ENCODE peak calls at places on chromosomes 2 and 18, in eight cellular contexts. One of them, this sample, is unnamed. For H3K36me3, the result is how much of the 10 kb centered on the place peaks cover.

GRCh38 chr2:198883604-198884003 is 574.1 kb downstream of the SATB2 start:
- DNase-seq in body of pancreas: no peak
- DNase-seq in fibroblast of lung: peak
- DNase-seq in tibial nerve: no peak
- DNase-seq in WERI-Rb-1: no peak
- DNase-seq in OCI-LY7: no peak
- DNase-seq in PC-3: no peak
- DNase-seq in HCT116: no peak
- DNase-seq in this sample: no peak

GRCh38 chr2:120564213-120565094 is 171.2 kb upstream of the GLI2 start:
- DNase-seq in tibial nerve: no peak
- DNase-seq in body of pancreas: no peak
- DNase-seq in OCI-LY7: no peak
- DNase-seq in PC-3: no peak
- DNase-seq in HCT116: no peak
- DNase-seq in WERI-Rb-1: peak
- DNase-seq in fibroblast of lung: no peak
- DNase-seq in this sample: no peak

GRCh38 chr2:152425765-152426710 is 91.1 kb downstream of the FMNL2 start:
- DNase-seq in PC-3: no peak
- DNase-seq in body of pancreas: no peak
- DNase-seq in OCI-LY7: no peak
- DNase-seq in WERI-Rb-1: no peak
- DNase-seq in HCT116: no peak
- DNase-seq in tibial nerve: no peak
- DNase-seq in fibroblast of lung: peak
- DNase-seq in this sample: no peak

GRCh38 chr2:8152392-8153257 is 529.2 kb upstream of the ID2 start:
- DNase-seq in OCI-LY7: peak
- DNase-seq in WERI-Rb-1: no peak
- DNase-seq in HCT116: no peak
- DNase-seq in fibroblast of lung: no peak
- DNase-seq in body of pancreas: no peak
- DNase-seq in PC-3: no peak
- DNase-seq in tibial nerve: no peak
- DNase-seq in this sample: no peak

GRCh38 chr18:28088477-28088876 is 88.5 kb downstream of the CDH2 start:
- DNase-seq in PC-3: no peak
- DNase-seq in fibroblast of lung: no peak
- DNase-seq in body of pancreas: no peak
- DNase-seq in HCT116: no peak
- DNase-seq in tibial nerve: no peak
- DNase-seq in OCI-LY7: no peak
- DNase-seq in WERI-Rb-1: no peak
- DNase-seq in this sample: no peak

GRCh38 chr18:76610933-76611749 is 116.1 kb upstream of the ZNF516 start:
- DNase-seq in WERI-Rb-1: no peak
- DNase-seq in body of pancreas: no peak
- DNase-seq in PC-3: no peak
- DNase-seq in tibial nerve: no peak
- DNase-seq in fibroblast of lung: peak
- DNase-seq in HCT116: no peak
- DNase-seq in OCI-LY7: no peak
- DNase-seq in this sample: peak

GRCh38 chr2:233165895-233166661 is 85.4 kb upstream of the ATG16L1 start:
- DNase-seq in WERI-Rb-1: no peak
- DNase-seq in fibroblast of lung: peak
- DNase-seq in tibial nerve: peak
- DNase-seq in PC-3: peak
- DNase-seq in body of pancreas: no peak
- DNase-seq in HCT116: no peak
- DNase-seq in OCI-LY7: no peak
- DNase-seq in this sample: peak

GRCh38 chr2:49687873-49688272 is 533.6 kb upstream of the FSHR start:
- DNase-seq in OCI-LY7: peak
- DNase-seq in fibroblast of lung: no peak
- DNase-seq in body of pancreas: no peak
- DNase-seq in tibial nerve: no peak
- DNase-seq in HCT116: no peak
- DNase-seq in PC-3: peak
- DNase-seq in WERI-Rb-1: no peak
- DNase-seq in this sample: no peak

GRCh38 chr18:49646864-49647263 is 85.0 kb downstream of the LIPG start:
- DNase-seq in OCI-LY7: no peak
- DNase-seq in HCT116: no peak
- DNase-seq in WERI-Rb-1: no peak
- DNase-seq in PC-3: no peak
- DNase-seq in fibroblast of lung: no peak
- DNase-seq in body of pancreas: no peak
- DNase-seq in tibial nerve: no peak
- DNase-seq in this sample: no peak

GRCh38 chr2:121088251-121089004 is 196.6 kb downstream of the TFCP2L1 start:
- DNase-seq in body of pancreas: no peak
- DNase-seq in PC-3: no peak
- DNase-seq in WERI-Rb-1: no peak
- DNase-seq in OCI-LY7: no peak
- DNase-seq in fibroblast of lung: no peak
- DNase-seq in HCT116: no peak
- DNase-seq in tibial nerve: no peak
- DNase-seq in this sample: no peak

GRCh38 chr2:231640646-231641111 is 48.0 kb downstream of the TEX44 start:
- DNase-seq in tibial nerve: no peak
- DNase-seq in PC-3: peak
- DNase-seq in fibroblast of lung: peak
- DNase-seq in WERI-Rb-1: no peak
- DNase-seq in HCT116: peak
- DNase-seq in OCI-LY7: no peak
- DNase-seq in body of pancreas: no peak
- DNase-seq in this sample: peak

GRCh38 chr2:101803945-101804696 is 106.6 kb downstream of the MAP4K4 start:
- DNase-seq in OCI-LY7: no peak
- DNase-seq in fibroblast of lung: no peak
- DNase-seq in body of pancreas: no peak
- DNase-seq in HCT116: no peak
- DNase-seq in WERI-Rb-1: peak
- DNase-seq in PC-3: no peak
- DNase-seq in tibial nerve: no peak
- DNase-seq in this sample: no peak

GRCh38 chr2:120768112-120769048 is 32.7 kb downstream of the GLI2 start:
- DNase-seq in fibroblast of lung: no peak
- DNase-seq in body of pancreas: no peak
- DNase-seq in PC-3: no peak
- DNase-seq in WERI-Rb-1: no peak
- DNase-seq in HCT116: no peak
- DNase-seq in tibial nerve: no peak
- DNase-seq in OCI-LY7: no peak
- DNase-seq in this sample: no peak

GRCh38 chr2:54966165-54966819 is 84.0 kb downstream of the RTN4 start:
- DNase-seq in body of pancreas: no peak
- DNase-seq in tibial nerve: no peak
- DNase-seq in WERI-Rb-1: no peak
- DNase-seq in PC-3: peak
- DNase-seq in HCT116: no peak
- DNase-seq in fibroblast of lung: no peak
- DNase-seq in OCI-LY7: no peak
- DNase-seq in this sample: no peak

GRCh38 chr2:54962511-54962910 is 87.7 kb downstream of the RTN4 start:
- DNase-seq in HCT116: no peak
- DNase-seq in tibial nerve: no peak
- DNase-seq in OCI-LY7: no peak
- DNase-seq in WERI-Rb-1: no peak
- DNase-seq in body of pancreas: no peak
- DNase-seq in fibroblast of lung: no peak
- DNase-seq in PC-3: no peak
- DNase-seq in this sample: no peak

GRCh38 chr2:54965425-54965824 is 84.8 kb downstream of the RTN4 start:
- DNase-seq in HCT116: no peak
- DNase-seq in body of pancreas: no peak
- DNase-seq in OCI-LY7: no peak
- DNase-seq in PC-3: no peak
- DNase-seq in tibial nerve: no peak
- DNase-seq in WERI-Rb-1: no peak
- DNase-seq in fibroblast of lung: no peak
- DNase-seq in this sample: no peak

GRCh38 chr2:54962935-54963334 is 87.3 kb downstream of the RTN4 start:
- DNase-seq in OCI-LY7: no peak
- DNase-seq in body of pancreas: no peak
- DNase-seq in fibroblast of lung: no peak
- DNase-seq in PC-3: no peak
- DNase-seq in HCT116: no peak
- DNase-seq in tibial nerve: no peak
- DNase-seq in WERI-Rb-1: no peak
- DNase-seq in this sample: no peak

GRCh38 chr2:54964271-54964670 is 86.0 kb downstream of the RTN4 start:
- DNase-seq in body of pancreas: no peak
- DNase-seq in fibroblast of lung: peak
- DNase-seq in tibial nerve: no peak
- DNase-seq in PC-3: peak
- DNase-seq in OCI-LY7: no peak
- DNase-seq in WERI-Rb-1: no peak
- DNase-seq in HCT116: no peak
- DNase-seq in this sample: no peak
- H3K4me3 ChIP-seq in body of pancreas: no peak
- H3K4me3 ChIP-seq in fibroblast of lung: no peak
- H3K4me3 ChIP-seq in tibial nerve: no peak
- H3K4me3 ChIP-seq in PC-3: no peak
- H3K4me3 ChIP-seq in OCI-LY7: no peak
- H3K4me3 ChIP-seq in WERI-Rb-1: no peak
- H3K4me3 ChIP-seq in HCT116: no peak
- H3K4me3 ChIP-seq in this sample: no peak

GRCh38 chr2:177721815-177722552 is 329.4 kb downstream of the AGPS start:
- DNase-seq in fibroblast of lung: no peak
- DNase-seq in WERI-Rb-1: no peak
- DNase-seq in tibial nerve: no peak
- DNase-seq in body of pancreas: no peak
- DNase-seq in OCI-LY7: no peak
- DNase-seq in HCT116: no peak
- DNase-seq in PC-3: no peak
- DNase-seq in this sample: no peak

GRCh38 chr2:177726853-177727465 is 334.4 kb downstream of the AGPS start:
- DNase-seq in PC-3: no peak
- DNase-seq in WERI-Rb-1: no peak
- DNase-seq in OCI-LY7: no peak
- DNase-seq in body of pancreas: no peak
- DNase-seq in HCT116: no peak
- DNase-seq in tibial nerve: no peak
- DNase-seq in fibroblast of lung: no peak
- DNase-seq in this sample: no peak

GRCh38 chr2:177727577-177728351 is 335.2 kb downstream of the AGPS start:
- DNase-seq in PC-3: no peak
- DNase-seq in tibial nerve: no peak
- DNase-seq in OCI-LY7: no peak
- DNase-seq in body of pancreas: no peak
- DNase-seq in HCT116: no peak
- DNase-seq in fibroblast of lung: no peak
- DNase-seq in WERI-Rb-1: peak
- DNase-seq in this sample: no peak

GRCh38 chr2:177721087-177721486 is 328.5 kb downstream of the AGPS start:
- DNase-seq in WERI-Rb-1: no peak
- DNase-seq in HCT116: no peak
- DNase-seq in body of pancreas: no peak
- DNase-seq in tibial nerve: no peak
- DNase-seq in fibroblast of lung: no peak
- DNase-seq in OCI-LY7: no peak
- DNase-seq in PC-3: no peak
- DNase-seq in this sample: no peak

GRCh38 chr2:177724398-177725287 is 332.1 kb downstream of the AGPS start:
- DNase-seq in OCI-LY7: peak
- DNase-seq in fibroblast of lung: peak
- DNase-seq in WERI-Rb-1: peak
- DNase-seq in tibial nerve: peak
- DNase-seq in HCT116: peak
- DNase-seq in body of pancreas: peak
- DNase-seq in PC-3: peak
- DNase-seq in this sample: peak
- H3K36me3 ChIP-seq in OCI-LY7: under half
- H3K36me3 ChIP-seq in fibroblast of lung: under half
- H3K36me3 ChIP-seq in WERI-Rb-1: under half
- H3K36me3 ChIP-seq in tibial nerve: under half
- H3K36me3 ChIP-seq in HCT116: under half
- H3K36me3 ChIP-seq in body of pancreas: under half
- H3K36me3 ChIP-seq in PC-3: under half
- H3K36me3 ChIP-seq in this sample: under half

GRCh38 chr2:96413067-96413722 is 77.6 kb downstream of the NCAPH start:
- DNase-seq in PC-3: peak
- DNase-seq in OCI-LY7: no peak
- DNase-seq in fibroblast of lung: peak
- DNase-seq in body of pancreas: no peak
- DNase-seq in WERI-Rb-1: no peak
- DNase-seq in tibial nerve: no peak
- DNase-seq in HCT116: no peak
- DNase-seq in this sample: peak
- TF ChIP-seq CTCF in PC-3: peak
- TF ChIP-seq CTCF in OCI-LY7: no peak
- TF ChIP-seq CTCF in fibroblast of lung: no peak
- TF ChIP-seq CTCF in body of pancreas: no peak
- TF ChIP-seq CTCF in WERI-Rb-1: no peak
- TF ChIP-seq CTCF in tibial nerve: no peak
- TF ChIP-seq CTCF in HCT116: no peak
- TF ChIP-seq CTCF in this sample: no peak

GRCh38 chr18:63895190-63895589 is 7.7 kb downstream of the SERPINB2 start:
- DNase-seq in HCT116: no peak
- DNase-seq in body of pancreas: no peak
- DNase-seq in PC-3: no peak
- DNase-seq in WERI-Rb-1: no peak
- DNase-seq in OCI-LY7: no peak
- DNase-seq in tibial nerve: no peak
- DNase-seq in fibroblast of lung: no peak
- DNase-seq in this sample: no peak

GRCh38 chr18:63899206-63899605 is 8.6 kb upstream of the SERPINB10 start:
- DNase-seq in body of pancreas: no peak
- DNase-seq in PC-3: no peak
- DNase-seq in fibroblast of lung: no peak
- DNase-seq in OCI-LY7: no peak
- DNase-seq in HCT116: no peak
- DNase-seq in tibial nerve: no peak
- DNase-seq in WERI-Rb-1: no peak
- DNase-seq in this sample: no peak

GRCh38 chr18:63894367-63894766 is 6.9 kb downstream of the SERPINB2 start:
- DNase-seq in PC-3: no peak
- DNase-seq in fibroblast of lung: no peak
- DNase-seq in tibial nerve: no peak
- DNase-seq in HCT116: no peak
- DNase-seq in body of pancreas: no peak
- DNase-seq in OCI-LY7: no peak
- DNase-seq in WERI-Rb-1: no peak
- DNase-seq in this sample: no peak

GRCh38 chr18:63892544-63892943 is 5.0 kb downstream of the SERPINB2 start:
- DNase-seq in PC-3: no peak
- DNase-seq in tibial nerve: no peak
- DNase-seq in WERI-Rb-1: no peak
- DNase-seq in OCI-LY7: no peak
- DNase-seq in HCT116: no peak
- DNase-seq in fibroblast of lung: no peak
- DNase-seq in body of pancreas: no peak
- DNase-seq in this sample: no peak

DNA sequence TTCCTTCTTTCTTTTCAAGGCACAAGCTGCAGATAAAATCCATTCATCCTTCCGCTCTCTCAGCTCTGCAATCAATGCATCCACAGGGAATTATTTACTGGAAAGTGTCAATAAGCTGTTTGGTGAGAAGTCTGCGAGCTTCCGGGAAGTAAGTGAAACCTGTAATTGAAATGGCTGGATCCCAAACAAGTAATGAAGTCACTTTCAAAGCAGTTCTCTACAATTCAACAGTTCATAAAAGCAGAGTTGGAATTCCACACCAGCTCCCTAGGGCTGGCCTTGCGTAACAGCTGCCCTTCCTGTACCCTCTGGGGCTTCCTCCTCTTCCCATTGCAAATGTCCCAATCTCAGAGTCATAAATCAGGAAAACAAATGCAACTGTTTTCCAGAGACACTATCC is 9.6 kb downstream of the SERPINB2 start:
- DNase-seq in HCT116: no peak
- DNase-seq in fibroblast of lung: no peak
- DNase-seq in OCI-LY7: no peak
- DNase-seq in PC-3: no peak
- DNase-seq in body of pancreas: no peak
- DNase-seq in WERI-Rb-1: no peak
- DNase-seq in tibial nerve: no peak
- DNase-seq in this sample: no peak
- H3K4me3 ChIP-seq in HCT116: no peak
- H3K4me3 ChIP-seq in fibroblast of lung: no peak
- H3K4me3 ChIP-seq in OCI-LY7: no peak
- H3K4me3 ChIP-seq in PC-3: no peak
- H3K4me3 ChIP-seq in body of pancreas: no peak
- H3K4me3 ChIP-seq in WERI-Rb-1: no peak
- H3K4me3 ChIP-seq in tibial nerve: no peak
- H3K4me3 ChIP-seq in this sample: no peak

This sample was measured in thyroid gland.